ENCODE peak calls at places on chromosomes 13 and 19, in seven cellular contexts. V is GM23338, W is Panc1, F is HCT116, E is K562, M is A549, I is HepG2. N is an unnamed sample.

GRCh38 chr13:27139565-27139964 is 32.0 kb downstream of the USP12 start:
- DNase-seq in V (no peak), W (no peak), F (no peak), E (no peak), M (no peak), I (no peak), N (no peak)

GRCh38 chr13:53041968-53042485 is 13.4 kb downstream of the OLFM4 start:
- DNase-seq in V (no peak), W (no peak), F (no peak), E (no peak), M (no peak), I (no peak), N (no peak)

GRCh38 chr13:51292000-51292550 is 47.4 kb upstream of the SERPINE3 start:
- DNase-seq in V (no peak), W (no peak), F (no peak), E (no peak), M (no peak), I (no peak), N (no peak)

GRCh38 chr13:48222358-48223015 is 10.5 kb upstream of the ITM2B start:
- DNase-seq in V (no peak), W (no peak), F (no peak), E (no peak), M (no peak), I (no peak), N (peak)

GRCh38 chr19:34577531-34578101 is 96.1 kb downstream of the WTIP start:
- DNase-seq in V (peak), W (no peak), F (no peak), E (peak), M (no peak), I (no peak), N (no peak)

GRCh38 chr19:34348899-34349487 is 16.0 kb upstream of the GPI start:
- DNase-seq in V (no peak), W (no peak), F (no peak), E (no peak), M (no peak), I (no peak), N (no peak)

GRCh38 chr19:16587031-16588023 is 15.1 kb upstream of the SLC35E1 start:
- DNase-seq in V (peak), W (no peak), F (no peak), E (no peak), M (no peak), I (no peak), N (peak)

GRCh38 chr19:57437931-57438330 is 2.8 kb downstream of the ZNF749 start:
- DNase-seq in V (no peak), W (no peak), F (no peak), E (no peak), M (no peak), I (no peak), N (no peak)

GRCh38 chr19:28420731-28421550 is 792.0 kb downstream of the UQCRFS1 start:
- DNase-seq in V (no peak), W (no peak), F (no peak), E (no peak), M (no peak), I (no peak), N (no peak)

GRCh38 chr19:15672580-15673175 is at the start of gene CYP4F12:
- DNase-seq in V (peak), W (no peak), F (peak), E (peak), M (peak), I (peak), N (no peak)

GRCh38 chr13:25249001-25249543 is 38.2 kb downstream of the MTMR6 start:
- DNase-seq in V (peak), W (no peak), F (no peak), E (peak), M (peak), I (peak), N (peak)

GRCh38 chr19:3656747-3657394 is 30.3 kb upstream of the CACTIN start:
- DNase-seq in V (no peak), W (no peak), F (no peak), E (no peak), M (no peak), I (no peak), N (no peak)

GRCh38 chr13:48858122-48858521 is 117.6 kb upstream of the FNDC3A start:
- DNase-seq in V (no peak), W (no peak), F (no peak), E (no peak), M (no peak), I (no peak), N (no peak)

GRCh38 chr19:53076984-53077383 is 26.2 kb downstream of the ZNF160 start:
- DNase-seq in V (peak), W (no peak), F (no peak), E (peak), M (peak), I (peak), N (no peak)

GRCh38 chr19:52094526-52094925 is 1.0 kb downstream of the ZNF841 start:
- DNase-seq in V (no peak), W (no peak), F (no peak), E (peak), M (no peak), I (no peak), N (no peak)

GRCh38 chr13:30394798-30395191 is 27.5 kb upstream of the UBE2L5 start:
- DNase-seq in V (no peak), W (no peak), F (no peak), E (no peak), M (no peak), I (no peak), N (no peak)

GRCh38 chr13:40666905-40667621 is 622 bp upstream of the FOXO1 start:
- DNase-seq in V (peak), W (no peak), F (no peak), E (peak), M (no peak), I (peak), N (peak)

GRCh38 chr13:38753878-38754277 is 67.0 kb downstream of the FREM2 start:
- DNase-seq in V (peak), W (no peak), F (no peak), E (no peak), M (no peak), I (no peak), N (no peak)

GRCh38 chr13:26585136-26585535 is 27.7 kb downstream of the WASF3 start:
- DNase-seq in V (no peak), W (no peak), F (no peak), E (no peak), M (no peak), I (no peak), N (no peak)

GRCh38 chr19:369876-370275 is 25.3 kb upstream of the MIER2 start:
- DNase-seq in V (no peak), W (no peak), F (no peak), E (no peak), M (no peak), I (no peak), N (no peak)

GRCh38 chr19:2514981-2515518 is 39.1 kb downstream of the GADD45B start:
- DNase-seq in V (no peak), W (no peak), F (no peak), E (no peak), M (no peak), I (no peak), N (no peak)
- H3K4me3 ChIP-seq in V (no peak), W (no peak), F (no peak), E (no peak), M (no peak), I (no peak), N (no peak)

DNA sequence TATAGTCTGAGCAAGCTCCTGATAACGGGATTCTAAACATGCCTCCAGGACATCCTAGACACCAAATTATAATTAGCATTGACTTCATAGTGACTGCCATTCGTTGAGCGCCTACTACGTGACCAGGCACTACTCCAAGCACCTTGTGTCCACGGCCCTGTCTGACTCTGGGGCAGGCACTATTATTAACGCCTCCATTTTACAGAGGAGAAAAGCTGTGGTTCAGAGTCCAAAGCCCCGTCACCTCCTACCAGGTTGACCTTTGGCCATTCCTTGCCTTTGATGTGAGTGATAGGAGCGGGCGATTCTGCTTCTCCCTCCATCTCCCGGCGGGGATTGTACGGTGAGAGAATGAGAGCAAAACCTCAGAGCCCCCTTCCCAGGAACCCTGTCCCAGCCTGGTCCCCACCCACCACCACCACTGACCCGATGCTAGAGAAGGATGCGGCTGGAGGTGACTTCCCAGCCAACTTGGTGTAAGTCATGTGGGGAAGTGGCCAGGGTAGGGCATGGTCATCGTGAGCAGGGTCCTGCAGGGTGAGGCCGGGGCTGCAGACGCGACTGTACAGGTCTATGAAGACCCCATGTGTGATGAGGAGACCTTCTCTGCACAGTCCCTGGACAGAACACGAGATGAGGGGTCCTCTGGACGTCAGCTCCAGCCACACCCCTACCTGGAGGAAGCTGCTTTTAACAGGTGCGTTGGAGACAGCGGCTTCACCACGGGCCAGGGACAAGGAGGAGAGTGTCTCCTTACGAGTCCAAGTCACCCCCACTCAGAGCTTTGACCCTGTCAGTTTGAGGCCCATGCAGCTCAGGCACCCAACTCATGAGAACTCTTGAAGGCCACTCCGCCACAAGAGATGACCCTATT is at the start of gene IGSF23:
- DNase-seq in V (no peak), W (no peak), F (no peak), E (no peak), M (no peak), I (peak), N (no peak)
- TF ChIP-seq REST in V (no peak), W (no peak), F (no peak), E (no peak), M (no peak), I (no peak), N (no peak)

GRCh38 chr19:42132851-42133528 is 744 bp upstream of the POU2F2 start:
- DNase-seq in V (peak), W (no peak), F (peak), E (peak), M (peak), I (peak), N (peak)

GRCh38 chr19:42129399-42130253 is 2.6 kb downstream of the POU2F2 start:
- DNase-seq in V (no peak), W (no peak), F (no peak), E (no peak), M (no peak), I (no peak), N (no peak)

GRCh38 chr19:42130254-42130573 is 2.0 kb downstream of the POU2F2 start:
- DNase-seq in V (no peak), W (no peak), F (no peak), E (no peak), M (no peak), I (no peak), N (no peak)

GRCh38 chr19:42131149-42132029 is 857 bp downstream of the POU2F2 start:
- DNase-seq in V (no peak), W (no peak), F (no peak), E (no peak), M (no peak), I (no peak), N (no peak)

DNA sequence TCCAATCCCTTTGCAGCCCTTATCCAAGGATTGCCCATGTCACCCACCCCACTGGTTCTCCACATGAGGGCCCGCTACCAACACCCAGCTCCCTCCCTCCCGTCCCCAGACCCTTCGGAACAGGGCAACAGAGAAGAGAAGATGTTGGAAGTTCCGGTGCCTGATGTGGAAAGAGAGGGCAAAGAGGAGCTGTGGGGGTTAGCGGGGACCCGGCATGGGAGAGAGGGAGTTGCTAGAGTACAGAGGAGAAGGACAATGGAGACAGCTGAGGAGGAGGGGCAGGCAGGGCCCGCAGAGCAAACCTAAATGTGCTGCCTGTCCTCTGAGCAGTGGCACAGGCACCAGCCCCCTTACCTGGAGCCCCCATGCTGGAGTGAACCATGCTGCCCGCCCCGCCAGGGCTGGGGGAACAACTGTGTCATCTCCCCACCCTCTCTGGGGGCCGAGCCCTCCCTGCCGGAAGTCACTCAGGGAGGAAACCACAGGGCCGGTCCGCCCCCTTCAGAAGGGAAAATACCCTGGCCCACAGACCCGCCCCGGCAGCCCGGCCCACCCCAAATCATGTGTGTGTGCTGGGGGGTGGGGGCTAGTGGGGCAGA is at the start of gene POU2F2:
- DNase-seq in V (peak), W (no peak), F (no peak), E (peak), M (no peak), I (no peak), N (no peak)
- H3K4me3 ChIP-seq in V (peak), W (peak), F (no peak), E (no peak), M (peak), I (no peak), N (peak)

GRCh38 chr13:110302154-110302553 is 4.8 kb downstream of the COL4A1 start:
- DNase-seq in V (no peak), W (no peak), F (no peak), E (no peak), M (no peak), I (no peak), N (no peak)
- TF ChIP-seq REST in V (no peak), W (no peak), F (no peak), E (no peak), M (no peak), I (no peak), N (no peak)

GRCh38 chr19:10113964-10114650 is 2.6 kb downstream of the P2RY11 start:
- DNase-seq in V (peak), W (no peak), F (no peak), E (peak), M (no peak), I (no peak), N (no peak)

GRCh38 chr19:10114651-10115391 is 3.3 kb downstream of the P2RY11 start:
- DNase-seq in V (peak), W (no peak), F (no peak), E (peak), M (peak), I (no peak), N (no peak)

GRCh38 chr19:10115392-10116084 is 4.0 kb downstream of the P2RY11 start:
- DNase-seq in V (no peak), W (no peak), F (no peak), E (no peak), M (no peak), I (no peak), N (no peak)

GRCh38 chr19:10116866-10117616 is 2.7 kb downstream of the EIF3G start:
- DNase-seq in V (no peak), W (no peak), F (no peak), E (no peak), M (no peak), I (no peak), N (no peak)

GRCh38 chr19:10116085-10116865 is 3.4 kb downstream of the EIF3G start:
- DNase-seq in V (no peak), W (no peak), F (no peak), E (no peak), M (no peak), I (no peak), N (no peak)
- H3K4me3 ChIP-seq in V (no peak), W (no peak), F (no peak), E (no peak), M (no peak), I (no peak), N (no peak)

DNA sequence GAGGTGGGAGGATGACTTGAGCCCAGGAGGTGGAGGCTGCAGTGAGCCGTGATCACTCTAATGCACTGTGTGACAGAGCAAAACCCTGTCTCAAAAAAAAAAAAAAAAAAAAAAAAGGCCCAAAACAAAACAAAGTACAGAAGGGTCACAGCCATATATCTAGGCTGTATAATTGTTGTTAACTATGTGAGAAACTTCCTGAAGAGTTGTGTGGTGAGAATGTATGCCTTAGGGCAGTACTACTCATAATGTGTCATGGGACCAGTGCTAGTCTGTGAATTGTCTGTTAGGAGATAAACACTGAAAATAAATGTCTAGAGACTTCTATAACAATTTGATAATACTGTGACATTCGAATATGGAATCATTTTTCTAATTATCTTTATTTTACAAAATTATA is 43.1 kb downstream of the PAN3 start:
- DNase-seq in V (no peak), W (peak), F (peak), E (no peak), M (no peak), I (no peak), N (no peak)
- TF ChIP-seq REST in V (no peak), W (no peak), F (no peak), E (no peak), M (no peak), I (no peak), N (no peak)

DNA sequence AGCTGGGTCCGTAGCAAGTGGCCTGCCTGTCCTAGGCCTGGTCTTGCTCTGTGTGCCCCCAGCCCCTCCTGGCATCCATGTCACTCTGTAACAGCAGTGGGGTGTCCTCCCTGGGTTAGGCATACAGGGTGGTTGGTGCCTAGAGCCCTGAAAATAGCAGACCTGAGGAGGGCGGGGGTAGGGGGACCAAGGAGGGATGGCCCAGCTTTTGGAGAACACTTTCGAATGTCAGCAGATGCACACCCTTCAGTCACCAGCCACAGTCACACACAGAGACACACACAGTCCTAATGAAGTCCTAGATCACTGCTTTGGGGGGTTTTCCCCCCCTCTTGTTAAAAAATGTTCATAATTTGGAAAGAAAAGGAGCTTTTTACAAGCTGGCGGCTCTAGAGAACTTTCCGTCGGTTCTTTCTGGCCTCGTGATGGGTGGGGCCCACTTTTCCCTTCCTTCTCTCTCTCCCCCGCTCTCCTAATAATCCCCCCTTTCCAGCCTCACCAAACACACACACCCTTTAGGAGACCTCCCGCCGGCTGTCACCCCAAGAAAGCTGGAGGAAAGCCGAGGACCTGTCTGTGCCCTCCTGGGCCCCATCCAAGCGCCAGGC is 47.9 kb downstream of the LYL1 start:
- DNase-seq in V (no peak), W (no peak), F (no peak), E (no peak), M (no peak), I (no peak), N (no peak)
- H3K4me3 ChIP-seq in V (peak), W (no peak), F (peak), E (no peak), M (no peak), I (no peak), N (no peak)

N was measured in HL-60.